ENCODE peak calls at places on chromosomes 12 and 14, in ten cellular contexts. H is memory B cell; Y is HEK293T; B is epithelial cell of esophagus; A is Karpas-422; C is GM10248; T is RPMI7951; R is stimulated activated CD4-positive, alpha-beta T cell treated with anti-CD3 and anti-CD28 coated beads, Interleukin-4, amount 100 ng/mL, for 24 hours; Q is NCI-H1436; P is GM12878. X is an unnamed sample.

GRCh38 chr12:7879246-7879645 is 6.5 kb upstream of the SLC2A14 start:
- DNase-seq in H (no peak), Y (no peak), B (no peak), A (no peak), C (no peak), T (no peak), R (no peak), Q (no peak), P (no peak), X (no peak)

GRCh38 chr14:54364555-54365415 is 32.0 kb upstream of the CDKN3 start:
- DNase-seq in H (no peak), Y (no peak), B (peak), A (no peak), C (no peak), T (peak), R (no peak), Q (no peak), P (no peak), X (no peak)

GRCh38 chr14:91964724-91965123 is 17.2 kb upstream of the FBLN5 start:
- DNase-seq in H (no peak), Y (no peak), B (no peak), A (no peak), C (no peak), T (no peak), R (no peak), Q (no peak), P (no peak), X (no peak)

GRCh38 chr14:50113381-50113811 is 3.0 kb downstream of the VCPKMT start:
- DNase-seq in H (peak), Y (no peak), B (no peak), A (peak), C (peak), T (no peak), R (no peak), Q (no peak), P (no peak), X (no peak)

GRCh38 chr14:23639048-23639890 is 3.1 kb downstream of the DHRS2 start:
- DNase-seq in H (no peak), Y (no peak), B (no peak), A (no peak), C (peak), T (no peak), R (no peak), Q (no peak), P (no peak), X (no peak)

GRCh38 chr14:99579077-99579836 is 24.8 kb downstream of the CCDC85C start:
- DNase-seq in H (no peak), Y (no peak), B (peak), A (no peak), C (no peak), T (no peak), R (no peak), Q (no peak), P (no peak), X (no peak)

GRCh38 chr14:75049731-75050201 is 1.5 kb downstream of the MLH3 start:
- DNase-seq in H (no peak), Y (no peak), B (no peak), A (no peak), C (no peak), T (no peak), R (no peak), Q (no peak), P (no peak), X (no peak)

GRCh38 chr12:126747530-126748149 is 1519.3 kb upstream of the TMEM132C start:
- DNase-seq in H (peak), Y (peak), B (peak), A (peak), C (peak), T (peak), R (peak), Q (no peak), P (no peak), X (no peak)

GRCh38 chr12:107027304-107028053 is 40.5 kb upstream of the MTERF2 start:
- DNase-seq in H (no peak), Y (peak), B (peak), A (no peak), C (no peak), T (peak), R (peak), Q (peak), P (no peak), X (peak)

GRCh38 chr14:68479247-68479646 is 313.6 kb downstream of the ZFP36L1 start:
- DNase-seq in H (no peak), Y (no peak), B (no peak), A (no peak), C (no peak), T (no peak), R (no peak), Q (no peak), P (no peak), X (no peak)

GRCh38 chr14:31926652-31927347 is 150.3 kb upstream of the ARHGAP5 start:
- DNase-seq in H (no peak), Y (no peak), B (no peak), A (no peak), C (no peak), T (no peak), R (no peak), Q (no peak), P (no peak), X (no peak)

GRCh38 chr14:104515811-104516780 is 63.5 kb upstream of the C14orf180 start:
- DNase-seq in H (no peak), Y (no peak), B (no peak), A (no peak), C (no peak), T (no peak), R (no peak), Q (no peak), P (no peak), X (no peak)

GRCh38 chr14:92718659-92719058 is 29.8 kb downstream of the LGMN start:
- DNase-seq in H (no peak), Y (no peak), B (no peak), A (no peak), C (no peak), T (no peak), R (no peak), Q (no peak), P (no peak), X (no peak)

GRCh38 chr12:14920475-14921126 is 17.7 kb downstream of the ERP27 start:
- DNase-seq in H (no peak), Y (no peak), B (no peak), A (no peak), C (no peak), T (no peak), R (no peak), Q (no peak), P (no peak), X (no peak)

GRCh38 chr12:131908716-131909595 is 14.5 kb downstream of the ULK1 start:
- DNase-seq in H (no peak), Y (no peak), B (no peak), A (no peak), C (no peak), T (no peak), R (no peak), Q (no peak), P (no peak), X (no peak)

GRCh38 chr14:27608377-27608776 is 1010.5 kb upstream of the NOVA1 start:
- DNase-seq in H (no peak), Y (no peak), B (no peak), A (no peak), C (no peak), T (no peak), R (no peak), Q (no peak), P (no peak), X (no peak)

GRCh38 chr12:20483776-20484175 is 115.4 kb downstream of the PDE3A start:
- DNase-seq in H (no peak), Y (no peak), B (no peak), A (no peak), C (no peak), T (no peak), R (no peak), Q (no peak), P (no peak), X (no peak)

X was measured in NCI-H774.